ENCODE peak calls at places on chromosomes 16 and 17, in ten cellular contexts. W is psoas muscle; T is naive thymus-derived CD4-positive, alpha-beta T cell; Z is pancreas; D is fibroblast of lung; L is prostate gland; U is neural progenitor cell; K is dorsolateral prefrontal cortex; N is lung; C is IMR-90. X is an unnamed sample.

GRCh38 chr17:71633391-71633849 is 487.4 kb upstream of the SOX9 start:
- DNase-seq in U (no peak), T (no peak), L (peak; percentile 33), C (peak; percentile 92), K (no peak), Z (no peak), N (no peak), W (no peak), D (peak; percentile 64), X (no peak)

GRCh38 chr17:58317421-58318064 is 11.1 kb downstream of the TSPOAP1 start:
- DNase-seq in C (peak; percentile 75), L (peak; percentile 36), Z (peak; percentile 56), W (no peak), T (peak; percentile 70), N (no peak), D (peak; percentile 51), K (peak; percentile 42), U (peak; percentile 70), X (peak; percentile 62)

GRCh38 chr17:44903012-44903685 is 3.9 kb upstream of the EFTUD2 start:
- DNase-seq in C (no peak), D (no peak), L (no peak), T (no peak), Z (no peak), W (no peak), U (no peak), K (no peak), N (no peak), X (no peak)

GRCh38 chr17:37446027-37446426 is 39.3 kb downstream of the TADA2A start:
- DNase-seq in L (no peak), T (no peak), K (no peak), C (no peak), D (no peak), U (peak; percentile 86), Z (no peak), N (no peak), W (no peak), X (no peak)

GRCh38 chr17:82228842-82229685 is at the start of gene SLC16A3:
- DNase-seq in T (peak; percentile 51), N (no peak), U (peak; percentile 91), L (no peak), W (peak; percentile 74), C (peak; percentile 75), D (peak; percentile 77), K (no peak), Z (no peak), X (peak; percentile 71)

GRCh38 chr16:27174798-27175197 is 28.5 kb upstream of the KDM8 start:
- DNase-seq in Z (no peak), L (no peak), K (no peak), C (peak; percentile 53), N (no peak), T (no peak), D (no peak), W (no peak), U (no peak), X (no peak)

GRCh38 chr16:8619671-8620370 is 1.7 kb upstream of the METTL22 start:
- DNase-seq in C (no peak), Z (no peak), T (no peak), L (no peak), N (no peak), D (no peak), U (no peak), K (no peak), W (no peak), X (no peak)

GRCh38 chr16:8887952-8888560 is 5.9 kb downstream of the LITAFD start:
- DNase-seq in N (no peak), D (no peak), Z (no peak), W (peak; percentile 93), C (peak; percentile 78), L (peak; percentile 56), U (no peak), T (no peak), K (peak; percentile 77), X (no peak)

DNA sequence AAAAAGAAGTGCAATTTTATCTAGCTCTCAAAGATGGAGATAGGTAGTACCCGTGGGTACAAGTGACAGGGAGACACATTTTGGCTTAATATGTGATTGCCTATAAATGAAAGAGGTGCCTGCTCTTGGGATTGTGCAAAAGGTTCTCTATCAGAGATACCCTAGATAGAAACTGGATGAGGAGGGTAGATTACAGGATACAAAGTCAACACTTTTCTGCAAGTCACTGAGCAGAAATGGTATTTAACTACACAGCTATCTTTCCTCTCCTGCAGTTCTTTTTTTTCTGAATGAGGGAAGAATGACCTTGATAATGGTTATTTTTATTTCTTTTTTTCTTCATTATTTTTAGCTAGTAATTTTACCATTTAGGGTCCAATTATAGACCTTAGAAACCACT is 67.6 kb downstream of the MMD start:
- DNase-seq in C (no peak), T (no peak), U (no peak), D (no peak), K (no peak), L (no peak), Z (no peak), W (no peak), N (no peak), X (no peak)
- H3K27me3 ChIP-seq in C (peaks cover 4% of the 10 kb centered on the region), T (no peaks in the 10 kb centered on the region), U (no peaks in the 10 kb centered on the region), D (no peaks in the 10 kb centered on the region), K (no peaks in the 10 kb centered on the region), L (no peaks in the 10 kb centered on the region), Z (no peaks in the 10 kb centered on the region), W (no peaks in the 10 kb centered on the region), N (no peaks in the 10 kb centered on the region), X (no peaks in the 10 kb centered on the region)

DNA sequence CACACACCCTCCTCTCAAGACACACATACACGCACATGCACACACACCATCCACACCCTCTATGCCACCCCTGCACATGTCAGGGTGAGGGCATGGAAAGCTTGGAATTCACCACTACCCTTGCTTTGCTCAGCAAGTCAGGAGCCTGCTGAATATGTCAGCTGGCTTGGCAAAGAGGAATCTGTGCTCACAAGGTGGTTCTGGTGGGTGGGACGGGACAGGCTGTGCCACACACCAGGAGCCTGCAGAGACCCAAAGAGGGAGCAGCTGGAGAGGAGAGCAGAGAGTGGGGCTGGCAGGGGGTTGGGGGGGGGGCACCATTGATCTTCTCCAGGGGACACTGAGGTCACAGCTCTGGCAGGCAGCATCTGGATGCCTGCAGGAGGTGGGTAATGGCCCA is 48.7 kb upstream of the NDRG4 start:
- DNase-seq in Z (no peak), T (no peak), C (no peak), W (no peak), K (no peak), D (no peak), U (no peak), N (no peak), L (no peak), X (no peak)
- H3K27me3 ChIP-seq in Z (no peaks in the 10 kb centered on the region), T (no peaks in the 10 kb centered on the region), C (peaks cover 20% of the 10 kb centered on the region), W (no peaks in the 10 kb centered on the region), K (no peaks in the 10 kb centered on the region), D (no peaks in the 10 kb centered on the region), U (peaks cover 13% of the 10 kb centered on the region), N (no peaks in the 10 kb centered on the region), L (no peaks in the 10 kb centered on the region), X (no peaks in the 10 kb centered on the region)

GRCh38 chr17:40850287-40850972 is 16.6 kb downstream of the KRT12 start:
- DNase-seq in U (no peak), N (no peak), Z (no peak), D (peak; percentile 78), K (no peak), T (no peak), C (peak; percentile 70), W (no peak), L (no peak), X (no peak)

GRCh38 chr17:40844671-40845107 is 22.3 kb upstream of the KRT10 start:
- DNase-seq in D (no peak), K (no peak), U (no peak), N (no peak), W (no peak), Z (no peak), C (no peak), L (no peak), T (no peak), X (no peak)

GRCh38 chr17:40848583-40849235 is 18.3 kb downstream of the KRT12 start:
- DNase-seq in T (no peak), Z (no peak), W (no peak), D (no peak), N (no peak), K (no peak), U (no peak), C (no peak), L (no peak), X (no peak)

GRCh38 chr17:40843242-40843641 is 20.8 kb upstream of the KRT10 start:
- DNase-seq in D (no peak), C (no peak), L (no peak), T (no peak), K (no peak), U (no peak), W (no peak), N (no peak), Z (no peak), X (no peak)

DNA sequence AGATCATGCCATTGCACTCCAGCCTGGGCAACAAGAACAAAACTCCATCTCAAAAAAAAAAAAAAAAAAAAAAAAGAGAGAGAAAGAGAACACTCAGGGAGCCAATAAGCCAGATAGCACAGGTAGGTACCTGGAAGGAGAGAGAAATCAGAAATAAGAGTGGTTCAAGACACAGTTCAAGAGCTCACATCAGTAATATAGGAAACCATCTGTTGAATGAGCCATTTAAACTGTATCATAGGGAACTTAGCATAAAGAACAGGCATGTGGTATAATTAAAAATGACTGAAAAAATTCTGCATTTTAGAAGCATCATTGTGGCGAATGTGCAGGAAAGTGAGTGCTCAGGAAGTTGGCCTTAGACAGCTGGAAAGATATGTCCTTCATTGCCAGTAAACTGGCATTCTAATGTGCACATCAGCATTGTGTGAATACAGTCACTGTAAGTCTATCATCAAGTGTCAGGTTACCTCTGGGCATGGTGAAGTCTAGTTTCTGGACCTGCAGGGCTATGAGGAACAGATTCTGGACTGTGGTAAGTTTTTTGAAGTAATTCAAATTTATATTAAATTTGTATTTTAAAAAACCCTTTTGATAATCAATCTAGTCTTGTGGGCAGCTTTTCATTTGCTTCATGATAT is 20.4 kb downstream of the KRT12 start:
- DNase-seq in T (no peak), U (no peak), Z (no peak), W (no peak), C (no peak), K (no peak), D (no peak), L (no peak), N (no peak), X (no peak)
- H3K27me3 ChIP-seq in T (no peaks in the 10 kb centered on the region), U (peaks cover 18% of the 10 kb centered on the region), Z (peaks cover 10% of the 10 kb centered on the region), W (peaks cover 2% of the 10 kb centered on the region), C (no peaks in the 10 kb centered on the region), K (no peaks in the 10 kb centered on the region), D (no peaks in the 10 kb centered on the region), L (no peaks in the 10 kb centered on the region), N (no peaks in the 10 kb centered on the region), X (peaks cover 6% of the 10 kb centered on the region)

GRCh38 chr16:89167425-89167941 is 4.1 kb upstream of the CDH15 start:
- DNase-seq in D (peak; percentile 78), L (peak; percentile 65), T (peak; percentile 69), N (peak; percentile 84), W (peak; percentile 86), Z (peak; percentile 84), K (peak; percentile 86), C (peak; percentile 59), U (peak; percentile 97), X (peak; percentile 84)

GRCh38 chr16:89166696-89167424 is 4.7 kb upstream of the CDH15 start:
- DNase-seq in D (no peak), K (no peak), Z (no peak), N (no peak), U (no peak), L (no peak), W (no peak), T (no peak), C (no peak), X (no peak)

GRCh38 chr16:89170346-89171215 is 967 bp upstream of the CDH15 start:
- DNase-seq in Z (peak; percentile 66), K (no peak), U (no peak), W (no peak), D (no peak), T (peak; percentile 50), L (no peak), N (peak; percentile 74), C (no peak), X (no peak)

GRCh38 chr16:89169778-89170177 is 1.8 kb upstream of the CDH15 start:
- DNase-seq in N (no peak), W (no peak), K (no peak), Z (no peak), U (no peak), L (no peak), T (no peak), C (no peak), D (no peak), X (no peak)

DNA sequence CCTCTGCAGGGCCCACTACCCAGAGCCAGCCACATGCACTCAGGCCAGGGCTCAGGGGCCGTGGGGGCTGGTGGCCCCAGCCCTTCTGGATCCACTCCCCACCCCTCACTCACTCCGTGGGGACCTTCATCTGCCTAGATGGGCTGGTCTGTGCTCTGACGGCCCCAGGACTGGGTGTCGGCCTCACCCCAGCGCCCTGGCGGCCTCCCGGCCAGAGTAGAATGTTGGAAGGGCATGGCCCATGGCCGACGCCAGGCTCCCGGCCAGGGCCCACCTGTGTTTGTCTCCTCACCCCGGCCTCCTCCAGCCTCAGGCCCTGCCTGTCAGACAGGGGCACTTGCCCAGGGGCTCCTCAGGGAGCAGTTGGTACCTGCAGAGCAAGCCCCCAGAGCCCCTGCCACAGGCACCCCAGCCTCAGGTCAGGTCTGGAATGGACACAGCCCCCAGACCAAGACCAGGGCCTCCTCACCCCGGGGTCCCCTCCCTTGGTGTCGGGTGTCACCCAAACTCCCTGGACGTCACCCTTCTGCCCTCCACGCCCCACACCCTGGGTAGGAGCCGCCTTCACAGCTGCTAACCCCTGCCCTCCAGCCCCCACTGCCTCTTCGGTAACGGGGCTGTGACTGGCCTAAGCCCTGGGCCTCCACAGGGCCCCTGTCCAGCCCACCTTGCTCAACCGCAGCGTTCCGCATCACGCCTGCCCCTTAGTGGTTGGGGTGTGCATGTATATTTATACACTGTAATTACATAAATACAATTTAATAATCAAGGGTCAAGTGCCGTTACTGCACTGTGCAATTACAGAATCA is 3.0 kb upstream of the CDH15 start:
- DNase-seq in L (no peak), C (no peak), Z (no peak), K (no peak), D (no peak), T (no peak), W (no peak), U (no peak), N (no peak), X (no peak)
- H3K27me3 ChIP-seq in L (no peaks in the 10 kb centered on the region), C (peaks cover 33% of the 10 kb centered on the region), Z (no peaks in the 10 kb centered on the region), K (no peaks in the 10 kb centered on the region), D (no peaks in the 10 kb centered on the region), T (no peaks in the 10 kb centered on the region), W (peaks cover 2% of the 10 kb centered on the region), U (peaks cover 49% of the 10 kb centered on the region), N (no peaks in the 10 kb centered on the region), X (no peaks in the 10 kb centered on the region)